ENCODE peak calls at places on chromosomes 12 and 14, in six cellular contexts. H, P, Y, G, C and N are unnamed samples.

GRCh38 chr12:48037267-48037915 is 33.1 kb upstream of the COL2A1 start:
- DNase-seq in H (no peak), C (peak), P (no peak), G (no peak), Y (no peak), N (peak)

GRCh38 chr14:97185186-97185585 is 388.0 kb downstream of the VRK1 start:
- DNase-seq in H (no peak), C (peak), P (no peak), G (no peak), Y (no peak), N (no peak)

GRCh38 chr14:102594514-102595175 is 2.2 kb downstream of the RCOR1 start:
- DNase-seq in Y (peak), G (peak), H (peak), P (peak), C (peak), N (peak)

GRCh38 chr12:50192908-50193307 is 25.7 kb upstream of the CERS5 start:
- DNase-seq in P (peak), H (no peak), Y (no peak), C (no peak), G (no peak), N (no peak)

GRCh38 chr14:32303865-32304264 is 25.2 kb upstream of the AKAP6 start:
- DNase-seq in Y (no peak), C (no peak), G (no peak), H (no peak), P (no peak), N (no peak)

GRCh38 chr14:71411280-71411595 is 504.0 kb downstream of the PCNX1 start:
- DNase-seq in G (no peak), C (no peak), P (no peak), Y (no peak), H (no peak), N (no peak)

GRCh38 chr14:102445641-102446040 is 63.9 kb downstream of the ANKRD9 start:
- DNase-seq in H (no peak), G (no peak), Y (no peak), C (no peak), P (no peak), N (no peak)

GRCh38 chr12:71469235-71469873 is 29.8 kb downstream of the LGR5 start:
- DNase-seq in Y (no peak), H (no peak), C (peak), G (no peak), P (peak), N (peak)

GRCh38 chr14:29348504-29348903 is 579.1 kb downstream of the PRKD1 start:
- DNase-seq in G (no peak), H (no peak), Y (no peak), P (no peak), C (no peak), N (no peak)

GRCh38 chr12:15751741-15752140 is 37.4 kb downstream of the EPS8 start:
- DNase-seq in G (no peak), C (no peak), Y (no peak), P (peak), H (no peak), N (no peak)

GRCh38 chr12:62164036-62164435 is 96.2 kb upstream of the USP15 start:
- DNase-seq in C (no peak), H (no peak), P (no peak), G (no peak), Y (no peak), N (no peak)

GRCh38 chr14:53545217-53545616 is 392.1 kb upstream of the DDHD1 start:
- DNase-seq in G (no peak), H (no peak), P (no peak), Y (no peak), C (no peak), N (no peak)

GRCh38 chr12:75641031-75641780 is 129.8 kb upstream of the KRR1 start:
- DNase-seq in G (no peak), C (no peak), Y (no peak), P (peak), H (peak), N (peak)

GRCh38 chr14:46596236-46596635 is 55.3 kb downstream of the RPL10L start:
- DNase-seq in G (no peak), P (no peak), C (no peak), H (no peak), Y (no peak), N (no peak)

GRCh38 chr12:953776-954175 is 4.3 kb upstream of the RAD52 start:
- DNase-seq in H (no peak), Y (no peak), C (no peak), P (peak), G (peak), N (no peak)

GRCh38 chr14:91906374-91906773 is 39.0 kb upstream of the TC2N start:
- DNase-seq in G (no peak), C (no peak), Y (no peak), P (no peak), H (no peak), N (no peak)

GRCh38 chr14:101567252-101567651 is 6.0 kb downstream of the DIO3 start:
- DNase-seq in H (no peak), C (no peak), P (no peak), G (no peak), Y (no peak), N (no peak)

GRCh38 chr14:35898217-35898775 is 72.2 kb downstream of the BRMS1L start:
- DNase-seq in Y (no peak), P (no peak), G (no peak), H (no peak), C (peak), N (peak)

GRCh38 chr12:41998451-41998850 is 146.2 kb downstream of the GXYLT1 start:
- DNase-seq in C (no peak), H (no peak), G (no peak), Y (no peak), P (no peak), N (no peak)

GRCh38 chr12:110932048-110932447 is 11.7 kb upstream of the MYL2 start:
- DNase-seq in Y (no peak), P (no peak), H (no peak), G (no peak), C (peak), N (peak)

GRCh38 chr14:99625476-99625875 is 19.5 kb upstream of the HHIPL1 start:
- DNase-seq in P (no peak), H (no peak), C (no peak), G (no peak), Y (no peak), N (no peak)

GRCh38 chr12:125090437-125090836 is 25.2 kb downstream of the AACS start:
- DNase-seq in G (no peak), H (no peak), P (no peak), Y (no peak), C (no peak), N (no peak)

GRCh38 chr12:44618960-44619359 is 257.2 kb downstream of the NELL2 start:
- DNase-seq in Y (no peak), C (peak), H (no peak), G (no peak), P (no peak), N (no peak)